ENCODE peak calls at places on chromosome 12, in five cellular contexts. V is psoas muscle, A is pancreas, O is tibial nerve, H is mesenchymal stem cell. M is an unnamed sample.

GRCh38 chr12:27505771-27506170 is 18.2 kb upstream of the PPFIBP1 start:
- DNase-seq in V (no peak), A (no peak), O (no peak), H (no peak), M (no peak)

GRCh38 chr12:101570022-101570421 is 24.7 kb upstream of the MYBPC1 start:
- DNase-seq in V (no peak), A (no peak), O (no peak), H (peak; percentile 29), M (no peak)

GRCh38 chr12:101743724-101744472 is 4.6 kb upstream of the SYCP3 start:
- DNase-seq in V (no peak), A (no peak), O (no peak), H (no peak), M (no peak)

GRCh38 chr12:107091381-107091780 is 2.0 kb downstream of the CRY1 start:
- DNase-seq in V (no peak), A (no peak), O (peak; percentile 16), H (peak; percentile 51), M (no peak)

GRCh38 chr12:116123511-116124258 is 153.8 kb downstream of the MED13L start:
- DNase-seq in V (peak; percentile 37), A (no peak), O (no peak), H (peak; percentile 78), M (peak; percentile 67)

GRCh38 chr12:14514154-14514842 is 53.4 kb downstream of the PLBD1 start:
- DNase-seq in V (no peak), A (no peak), O (no peak), H (peak; percentile 27), M (no peak)

GRCh38 chr12:117026343-117026742 is 72.9 kb downstream of the TESC start:
- DNase-seq in V (no peak), A (peak; percentile 48), O (no peak), H (no peak), M (no peak)

GRCh38 chr12:31915442-31915841 is 43.8 kb upstream of the RESF1 start:
- DNase-seq in V (no peak), A (no peak), O (no peak), H (no peak), M (no peak)

GRCh38 chr12:5492562-5492961 is 60.7 kb downstream of the NTF3 start:
- DNase-seq in V (no peak), A (no peak), O (no peak), H (peak; percentile 36), M (no peak)

GRCh38 chr12:25717552-25717951 is 164.5 kb upstream of the LMNTD1 start:
- DNase-seq in V (no peak), A (no peak), O (no peak), H (no peak), M (no peak)

GRCh38 chr12:126191037-126191891 is 1126.0 kb downstream of the AACS start:
- DNase-seq in V (no peak), A (peak; percentile 90), O (no peak), H (no peak), M (no peak)

GRCh38 chr12:43221216-43221615 is 330.8 kb downstream of the ADAMTS20 start:
- DNase-seq in V (no peak), A (no peak), O (no peak), H (no peak), M (no peak)

GRCh38 chr12:25135531-25136154 is 59.3 kb downstream of the DNAI7 start:
- DNase-seq in V (no peak), A (no peak), O (no peak), H (peak; percentile 14), M (no peak)

GRCh38 chr12:52551466-52551865 is 1.5 kb downstream of the KRT71 start:
- DNase-seq in V (no peak), A (no peak), O (no peak), H (no peak), M (no peak)

GRCh38 chr12:728781-729180 is 23.6 kb upstream of the WNK1 start:
- DNase-seq in V (no peak), A (no peak), O (no peak), H (no peak), M (no peak)

GRCh38 chr12:11906284-11906935 is 164.3 kb upstream of the BCL2L14 start:
- DNase-seq in V (no peak), A (no peak), O (no peak), H (peak; percentile 33), M (no peak)

GRCh38 chr12:76091245-76091757 is 6.8 kb upstream of the NAP1L1 start:
- DNase-seq in V (no peak), A (no peak), O (no peak), H (no peak), M (no peak)

GRCh38 chr12:97556201-97556824 is 93.7 kb downstream of the RMST start:
- DNase-seq in V (no peak), A (no peak), O (no peak), H (peak; percentile 88), M (no peak)

GRCh38 chr12:1504304-1505150 is 89.9 kb downstream of the FBXL14 start:
- DNase-seq in V (no peak), A (no peak), O (no peak), H (no peak), M (no peak)

GRCh38 chr12:90851800-90852718 is 102.9 kb downstream of the CCER1 start:
- DNase-seq in V (no peak), A (no peak), O (no peak), H (no peak), M (no peak)

GRCh38 chr12:51098611-51099010 is 15.2 kb upstream of the CSRNP2 start:
- DNase-seq in V (no peak), A (no peak), O (no peak), H (no peak), M (no peak)

GRCh38 chr12:11868027-11868426 is 202.7 kb upstream of the BCL2L14 start:
- DNase-seq in V (no peak), A (no peak), O (no peak), H (no peak), M (no peak)

GRCh38 chr12:101604132-101604531 is 9.4 kb downstream of the MYBPC1 start:
- DNase-seq in V (no peak), A (no peak), O (no peak), H (no peak), M (no peak)

GRCh38 chr12:121765573-121765972 is 27.9 kb downstream of the RHOF start:
- DNase-seq in V (no peak), A (no peak), O (no peak), H (peak; percentile 88), M (no peak)

GRCh38 chr12:106986135-106986534 is 811 bp downstream of the MTERF2 start:
- DNase-seq in V (no peak), A (no peak), O (no peak), H (no peak), M (no peak)

GRCh38 chr12:124512667-124513296 is 54.6 kb downstream of the NCOR2 start:
- DNase-seq in V (peak; percentile 93), A (no peak), O (peak; percentile 80), H (peak; percentile 97), M (peak; percentile 75)

GRCh38 chr12:15966426-15966825 is 55.3 kb downstream of the DERA start:
- DNase-seq in V (no peak), A (no peak), O (no peak), H (peak; percentile 39), M (no peak)

GRCh38 chr12:7376196-7376595 is 67.8 kb downstream of the CD163L1 start:
- DNase-seq in V (no peak), A (no peak), O (no peak), H (peak; percentile 58), M (no peak)

GRCh38 chr12:54277823-54278276 is 2.1 kb downstream of the CBX5 start:
- DNase-seq in V (no peak), A (no peak), O (no peak), H (peak; percentile 53), M (no peak)

DNA sequence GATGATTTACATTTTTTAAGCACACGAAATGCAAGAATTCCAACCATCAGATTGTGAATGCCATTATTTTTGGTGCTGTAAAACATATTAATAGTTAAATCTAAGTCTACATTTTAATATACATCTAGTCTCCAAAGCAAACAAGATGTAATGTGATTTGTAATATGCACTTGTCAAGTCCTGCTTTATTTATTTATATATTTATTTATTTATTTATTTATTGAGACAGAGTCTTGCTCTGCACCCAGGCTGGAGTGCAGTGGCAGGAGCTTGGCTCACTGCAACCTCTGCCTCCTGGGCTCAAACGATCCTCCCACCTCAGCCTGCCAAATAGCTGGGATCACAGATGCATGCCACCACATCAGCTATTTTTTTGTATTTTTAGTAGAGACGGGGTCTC is 76.6 kb upstream of the NUDT4 start:
- DNase-seq in V (no peak), A (no peak), O (no peak), H (no peak), M (no peak)
- H3K36me3 ChIP-seq in V (no peaks in the 10 kb centered on the region), A (no peaks in the 10 kb centered on the region), O (no peaks in the 10 kb centered on the region), H (no peaks in the 10 kb centered on the region), M (no peaks in the 10 kb centered on the region)

GRCh38 chr12:104668274-104668718 is 211.5 kb downstream of the CHST11 start:
- DNase-seq in V (no peak), A (no peak), O (no peak), H (peak; percentile 100), M (no peak)

GRCh38 chr12:104665296-104665695 is 208.5 kb downstream of the CHST11 start:
- DNase-seq in V (no peak), A (no peak), O (no peak), H (no peak), M (no peak)

GRCh38 chr12:104669851-104670337 is 213.1 kb downstream of the CHST11 start:
- DNase-seq in V (peak; percentile 28), A (no peak), O (no peak), H (peak; percentile 63), M (no peak)

GRCh38 chr12:104669057-104669770 is 212.5 kb downstream of the CHST11 start:
- DNase-seq in V (no peak), A (peak; percentile 87), O (no peak), H (peak; percentile 81), M (no peak)

GRCh38 chr12:104667139-104667538 is 210.4 kb downstream of the CHST11 start:
- DNase-seq in V (no peak), A (no peak), O (no peak), H (peak; percentile 73), M (no peak)
- H3K4me1 ChIP-seq in V (peaks cover 11% of the 10 kb centered on the region), A (peaks cover 54% of the 10 kb centered on the region), O (no peaks in the 10 kb centered on the region), H (peaks cover 20% of the 10 kb centered on the region), M (peaks cover 11% of the 10 kb centered on the region)

GRCh38 chr12:57498143-57498524 is 10.3 kb downstream of the MARS1 start:
- DNase-seq in V (no peak), A (no peak), O (no peak), H (no peak), M (no peak)

GRCh38 chr12:57496822-57497221 is 9.0 kb downstream of the MARS1 start:
- DNase-seq in V (no peak), A (no peak), O (no peak), H (no peak), M (no peak)

GRCh38 chr12:57497223-57498142 is 9.6 kb downstream of the MARS1 start:
- DNase-seq in V (no peak), A (no peak), O (no peak), H (no peak), M (no peak)

GRCh38 chr12:57500213-57500612 is 12.3 kb downstream of the MARS1 start:
- DNase-seq in V (no peak), A (no peak), O (no peak), H (no peak), M (no peak)

DNA sequence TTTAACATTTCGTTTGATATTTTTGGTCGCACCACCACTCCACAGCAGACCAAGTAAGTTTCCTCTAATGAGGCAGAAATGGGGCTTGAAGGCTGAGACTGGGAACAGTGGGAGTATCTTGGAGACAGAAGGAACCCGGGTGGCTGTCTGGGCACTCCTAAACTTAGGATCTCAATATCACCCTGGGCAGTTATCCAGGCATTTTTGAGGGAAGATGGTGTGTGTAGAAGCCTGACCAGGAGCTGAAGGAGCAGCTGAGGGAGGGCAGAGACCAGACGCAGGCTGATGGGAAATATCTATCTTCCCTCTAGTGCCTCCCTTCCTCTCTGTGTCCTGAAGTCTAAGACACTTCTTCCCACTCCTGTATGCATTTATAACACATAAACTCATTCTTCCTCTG is 10.7 kb downstream of the MARS1 start:
- DNase-seq in V (no peak), A (no peak), O (no peak), H (no peak), M (no peak)
- H3K36me3 ChIP-seq in V (peaks cover 18% of the 10 kb centered on the region), A (peaks cover 9% of the 10 kb centered on the region), O (peaks cover 5% of the 10 kb centered on the region), H (peaks cover 72% of the 10 kb centered on the region), M (peaks cover 58% of the 10 kb centered on the region)

GRCh38 chr12:46770501-46771183 is 55.2 kb downstream of the SLC38A4 start:
- DNase-seq in V (no peak), A (no peak), O (no peak), H (peak; percentile 45), M (peak; percentile 64)
- H3K4me1 ChIP-seq in V (peaks cover 51% of the 10 kb centered on the region), A (peaks cover 18% of the 10 kb centered on the region), O (no peaks in the 10 kb centered on the region), H (peaks cover 11% of the 10 kb centered on the region), M (peaks cover 50% of the 10 kb centered on the region)